ENCODE peak calls at places on chromosomes 7 and 10, in nine cellular contexts. Y is stomach, W is sigmoid colon, U is tibial nerve, X is adrenal gland, E is body of pancreas, P is lower leg skin, A is heart left ventricle, R is A549. J is an unnamed sample.
A peak's percentile ranks its signal among the peaks of the same experiment; 100 is the strongest.

GRCh38 chr10:88064608-88065383 is 201.4 kb downstream of the PTEN start:
- DNase-seq in Y (peak; percentile 64), W (peak; percentile 89), U (peak; percentile 74), X (peak; percentile 79), E (peak; percentile 53), P (peak; percentile 93), A (peak; percentile 73), R (no peak), J (no peak)

GRCh38 chr7:20260219-20260618 is 43.0 kb upstream of the MACC1 start:
- DNase-seq in Y (no peak), W (no peak), U (no peak), X (peak; percentile 21), E (no peak), P (no peak), A (no peak), R (no peak), J (no peak)

GRCh38 chr7:139671967-139672366 is 105.8 kb downstream of the HIPK2 start:
- DNase-seq in Y (no peak), W (no peak), U (no peak), X (no peak), E (no peak), P (no peak), A (no peak), R (no peak), J (no peak)

GRCh38 chr10:13993169-13993568 is 337.6 kb downstream of the FRMD4A start:
- DNase-seq in Y (no peak), W (peak; percentile 87), U (peak; percentile 67), X (peak; percentile 37), E (no peak), P (no peak), A (no peak), R (no peak), J (no peak)

GRCh38 chr10:807163-807957 is 117.9 kb upstream of the DIP2C start:
- DNase-seq in Y (no peak), W (no peak), U (no peak), X (no peak), E (no peak), P (peak; percentile 77), A (no peak), R (no peak), J (no peak)

GRCh38 chr10:97564776-97565175 is 7.8 kb upstream of the ANKRD2 start:
- DNase-seq in Y (no peak), W (no peak), U (no peak), X (no peak), E (no peak), P (no peak), A (no peak), R (no peak), J (no peak)

GRCh38 chr10:13991353-13991752 is 339.4 kb downstream of the FRMD4A start:
- DNase-seq in Y (no peak), W (no peak), U (no peak), X (no peak), E (no peak), P (no peak), A (no peak), R (no peak), J (no peak)

GRCh38 chr7:4798706-4799235 is 23.3 kb downstream of the AP5Z1 start:
- DNase-seq in Y (no peak), W (no peak), U (no peak), X (no peak), E (no peak), P (no peak), A (no peak), R (no peak), J (no peak)

GRCh38 chr7:29609162-29610030 is 45.8 kb downstream of the PRR15 start:
- DNase-seq in Y (peak; percentile 37), W (no peak), U (no peak), X (no peak), E (peak; percentile 51), P (no peak), A (no peak), R (peak; percentile 77), J (peak; percentile 76)

GRCh38 chr10:119270893-119271361 is 63.6 kb downstream of the GRK5 start:
- DNase-seq in Y (peak; percentile 91), W (no peak), U (peak; percentile 57), X (peak; percentile 65), E (peak; percentile 61), P (peak; percentile 94), A (peak; percentile 88), R (peak; percentile 72), J (peak; percentile 89)

GRCh38 chr7:107501593-107501992 is 31.7 kb downstream of the GPR22 start:
- DNase-seq in Y (no peak), W (no peak), U (no peak), X (no peak), E (no peak), P (no peak), A (no peak), R (peak; percentile 59), J (no peak)

GRCh38 chr10:25076501-25077197 is 60.2 kb downstream of the THNSL1 start:
- DNase-seq in Y (no peak), W (no peak), U (no peak), X (no peak), E (no peak), P (no peak), A (no peak), R (no peak), J (no peak)

GRCh38 chr10:118721005-118721876 is 33.5 kb downstream of the CACUL1 start:
- DNase-seq in Y (peak; percentile 53), W (no peak), U (peak; percentile 46), X (no peak), E (peak; percentile 58), P (no peak), A (peak; percentile 36), R (peak; percentile 47), J (no peak)

GRCh38 chr10:88386878-88387773 is 196.0 kb downstream of the RNLS start:
- DNase-seq in Y (no peak), W (peak; percentile 61), U (no peak), X (peak; percentile 84), E (peak; percentile 53), P (no peak), A (peak; percentile 24), R (peak; percentile 73), J (no peak)

GRCh38 chr7:39624202-39624807 is 933 bp downstream of the RALA start:
- DNase-seq in Y (no peak), W (no peak), U (no peak), X (no peak), E (no peak), P (no peak), A (no peak), R (peak; percentile 37), J (no peak)

GRCh38 chr7:77528368-77528767 is 8.7 kb upstream of the PTPN12 start:
- DNase-seq in Y (no peak), W (no peak), U (no peak), X (no peak), E (no peak), P (no peak), A (no peak), R (no peak), J (no peak)

GRCh38 chr7:543790-544527 is 24.3 kb upstream of the PDGFA start:
- DNase-seq in Y (no peak), W (no peak), U (no peak), X (no peak), E (no peak), P (no peak), A (no peak), R (no peak), J (no peak)

GRCh38 chr10:28796606-28797512 is 119.5 kb downstream of the BAMBI start:
- DNase-seq in Y (peak; percentile 34), W (no peak), U (no peak), X (peak; percentile 64), E (peak; percentile 17), P (no peak), A (peak; percentile 79), R (peak; percentile 20), J (no peak)

GRCh38 chr10:84537447-84537931 is 209.1 kb downstream of the CCSER2 start:
- DNase-seq in Y (peak; percentile 59), W (no peak), U (no peak), X (peak; percentile 39), E (peak; percentile 67), P (no peak), A (no peak), R (peak; percentile 57), J (peak; percentile 66)

GRCh38 chr10:75332081-75332480 is 69.5 kb downstream of the ZNF503 start:
- DNase-seq in Y (no peak), W (no peak), U (no peak), X (no peak), E (no peak), P (no peak), A (no peak), R (no peak), J (no peak)

GRCh38 chr10:6300106-6300783 is 97.5 kb downstream of the PFKFB3 start:
- DNase-seq in Y (no peak), W (no peak), U (no peak), X (peak; percentile 30), E (peak; percentile 25), P (peak; percentile 76), A (no peak), R (peak; percentile 63), J (peak; percentile 76)
- TF ChIP-seq POLR2A in Y (no peak), W (no peak), U (no peak), X (no peak), E (peak; percentile 31), P (no peak), A (no peak), R (no peak), J (no peak)

GRCh38 chr7:143380646-143381426 is at the start of gene ZYX:
- DNase-seq in Y (peak; percentile 93), W (peak; percentile 98), U (peak; percentile 90), X (peak; percentile 93), E (peak; percentile 92), P (peak; percentile 99), A (peak; percentile 97), R (peak; percentile 87), J (peak; percentile 97)
- TF ChIP-seq POLR2A in Y (peak; percentile 58), W (peak; percentile 83), U (peak; percentile 68), X (peak; percentile 75), E (peak; percentile 90), P (no peak), A (peak; percentile 63), R (peak; percentile 91), J (peak; percentile 82)

DNA sequence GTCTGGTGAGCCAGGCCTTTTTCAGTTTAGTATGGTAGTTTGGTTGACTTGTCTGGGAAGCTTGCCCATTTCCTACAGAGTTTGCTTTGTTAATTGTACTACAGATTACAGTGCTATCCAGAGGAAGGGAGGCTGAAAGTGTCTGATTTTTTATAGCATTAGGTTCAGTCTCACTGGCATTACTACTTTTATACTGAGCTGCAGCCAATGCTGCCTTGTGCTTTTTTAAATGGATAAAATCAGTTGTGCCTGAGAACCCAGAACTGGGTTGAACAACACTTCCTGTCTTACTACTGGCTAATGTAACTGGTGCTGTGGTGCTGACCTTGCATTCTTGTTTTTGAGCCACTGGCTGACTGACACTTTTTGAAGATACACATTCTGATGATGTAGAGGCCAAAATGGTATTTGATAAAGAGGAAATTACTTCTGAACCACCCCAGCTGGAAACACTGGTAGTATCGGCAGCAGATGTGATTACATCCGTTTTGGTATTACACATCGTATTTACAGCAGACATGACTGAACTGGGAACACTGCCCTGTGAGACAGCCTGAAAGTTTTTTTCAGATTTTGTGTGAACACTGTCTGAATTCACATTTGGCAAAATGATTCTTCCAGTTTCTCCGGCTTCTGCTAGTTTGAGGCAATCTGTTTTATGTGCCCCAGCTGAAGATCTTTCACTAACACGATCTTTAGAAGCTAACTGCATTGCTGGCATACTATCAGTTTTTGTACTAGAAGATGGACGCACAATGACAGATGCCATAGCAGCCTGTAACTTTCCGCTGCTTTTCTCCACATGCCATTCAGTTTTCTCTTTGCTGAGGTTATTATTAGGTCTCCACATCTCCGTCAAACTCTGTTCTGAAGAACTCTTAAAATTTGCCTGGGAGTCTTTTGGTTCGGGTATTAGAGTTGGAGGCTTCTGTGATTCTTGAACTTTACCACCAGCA is 74.1 kb downstream of the NRBF2 start:
- DNase-seq in Y (no peak), W (no peak), U (no peak), X (peak; percentile 56), E (no peak), P (no peak), A (peak; percentile 40), R (no peak), J (no peak)
- TF ChIP-seq POLR2A in Y (no peak), W (no peak), U (no peak), X (peak; percentile 6), E (no peak), P (no peak), A (no peak), R (no peak), J (no peak)

GRCh38 chr7:130912910-130913720 is 179.1 kb upstream of the KLF14 start:
- DNase-seq in Y (peak; percentile 67), W (peak; percentile 86), U (peak; percentile 52), X (peak; percentile 89), E (peak; percentile 62), P (peak; percentile 92), A (peak; percentile 55), R (peak; percentile 91), J (peak; percentile 77)
- TF ChIP-seq POLR2A in Y (no peak), W (no peak), U (peak; percentile 60), X (peak; percentile 78), E (peak; percentile 57), P (no peak), A (peak; percentile 30), R (peak; percentile 36), J (peak; percentile 65)